ENCODE peak calls at places on chromosomes 13 and 19, in eight cellular contexts. Q, X, T, K, W, I, P and G are unnamed samples.

GRCh38 chr13:80408270-80408669 is 67.3 kb upstream of the SPRY2 start:
- DNase-seq in Q (no peak), X (no peak), T (no peak), K (no peak), W (no peak), I (no peak), P (no peak), G (no peak)

GRCh38 chr13:44142911-44143665 is 230.5 kb upstream of the SERP2 start:
- DNase-seq in Q (no peak), X (no peak), T (no peak), K (no peak), W (no peak), I (peak; percentile 54), P (no peak), G (peak; percentile 29)

GRCh38 chr19:43527860-43528622 is 1.0 kb upstream of the ETHE1 start:
- DNase-seq in Q (no peak), X (no peak), T (no peak), K (peak; percentile 18), W (no peak), I (peak; percentile 32), P (no peak), G (no peak)

GRCh38 chr13:113427562-113428468 is 25.5 kb downstream of the ADPRHL1 start:
- DNase-seq in Q (no peak), X (peak; percentile 43), T (no peak), K (no peak), W (no peak), I (peak; percentile 63), P (no peak), G (peak; percentile 29)

GRCh38 chr13:29535663-29536655 is 59.5 kb downstream of the SLC7A1 start:
- DNase-seq in Q (no peak), X (no peak), T (no peak), K (no peak), W (no peak), I (no peak), P (no peak), G (no peak)

GRCh38 chr19:36939153-36939552 is 23.0 kb downstream of the ZNF568 start:
- DNase-seq in Q (no peak), X (no peak), T (no peak), K (no peak), W (no peak), I (peak; percentile 1), P (no peak), G (peak; percentile 4)

GRCh38 chr13:110683203-110683883 is 22.6 kb downstream of the CARS2 start:
- DNase-seq in Q (no peak), X (no peak), T (no peak), K (no peak), W (no peak), I (peak; percentile 17), P (no peak), G (peak; percentile 28)

GRCh38 chr19:33171916-33172359 is 22.2 kb upstream of the LRP3 start:
- DNase-seq in Q (no peak), X (no peak), T (no peak), K (no peak), W (no peak), I (peak; percentile 78), P (no peak), G (no peak)

GRCh38 chr13:110402301-110403069 is 95.4 kb downstream of the COL4A2 start:
- DNase-seq in Q (no peak), X (no peak), T (no peak), K (no peak), W (no peak), I (no peak), P (no peak), G (no peak)

GRCh38 chr19:47598407-47599349 is 10.3 kb upstream of the BICRA start:
- DNase-seq in Q (no peak), X (peak; percentile 79), T (peak; percentile 49), K (peak; percentile 26), W (no peak), I (peak; percentile 99), P (no peak), G (peak; percentile 97)

GRCh38 chr13:109785141-109785891 is 1.1 kb downstream of the IRS2 start:
- DNase-seq in Q (no peak), X (no peak), T (no peak), K (peak; percentile 55), W (no peak), I (peak; percentile 54), P (peak; percentile 44), G (peak; percentile 68)

GRCh38 chr19:4088065-4088679 is 21.5 kb upstream of the ZBTB7A start:
- DNase-seq in Q (no peak), X (no peak), T (no peak), K (no peak), W (no peak), I (no peak), P (no peak), G (no peak)

GRCh38 chr19:29890392-29890791 is 51.6 kb upstream of the URI1 start:
- DNase-seq in Q (no peak), X (no peak), T (no peak), K (no peak), W (no peak), I (no peak), P (no peak), G (no peak)

GRCh38 chr13:99353836-99354235 is 46.6 kb upstream of the GPR183 start:
- DNase-seq in Q (no peak), X (no peak), T (no peak), K (no peak), W (no peak), I (peak; percentile 74), P (no peak), G (no peak)

GRCh38 chr13:108566413-108567170 is 62.8 kb upstream of the MYO16 start:
- DNase-seq in Q (no peak), X (no peak), T (no peak), K (no peak), W (no peak), I (no peak), P (no peak), G (no peak)

GRCh38 chr13:76762731-76763130 is 123.5 kb downstream of the KCTD12 start:
- DNase-seq in Q (no peak), X (no peak), T (no peak), K (no peak), W (no peak), I (no peak), P (no peak), G (no peak)

GRCh38 chr19:47226426-47227346 is 4.3 kb downstream of the BBC3 start:
- DNase-seq in Q (no peak), X (peak; percentile 67), T (no peak), K (peak; percentile 62), W (peak; percentile 30), I (peak; percentile 90), P (peak; percentile 35), G (peak; percentile 32)

GRCh38 chr19:17286263-17286662 is 4.6 kb downstream of the ANKLE1 start:
- DNase-seq in Q (no peak), X (no peak), T (no peak), K (no peak), W (no peak), I (no peak), P (no peak), G (no peak)

GRCh38 chr19:38684078-38684861 is 36.8 kb downstream of the ACTN4 start:
- DNase-seq in Q (no peak), X (peak; percentile 75), T (no peak), K (no peak), W (peak; percentile 53), I (peak; percentile 95), P (peak; percentile 23), G (no peak)

GRCh38 chr19:39448271-39448670 is 2.9 kb downstream of the SUPT5H start:
- DNase-seq in Q (peak; percentile 22), X (no peak), T (no peak), K (no peak), W (no peak), I (peak; percentile 76), P (no peak), G (no peak)